ENCODE peak calls at places on chromosomes 6 and 20, in ten cellular contexts. P is T-helper 22 cell; S is CD8-positive, alpha-beta memory T cell; I is DND-41; L is cardiac fibroblast; B is LoVo; O is epithelial cell of esophagus; H is activated T-cell treated with anti-CD3 and anti-CD28 coated beads, Interleukin-2, amount 50 U/mL, for 72 hours; G is AG08396; U is Right ventricle myocardium inferior. T is an unnamed sample.

GRCh38 chr6:132813173-132813856 is 1.1 kb upstream of the RPS12 start:
- DNase-seq in H (peak; percentile 29), O (peak; percentile 57), P (no peak), I (peak; percentile 48), U (peak; percentile 72), G (no peak), L (peak; percentile 51), S (peak; percentile 60), B (peak; percentile 24), T (no peak)

GRCh38 chr6:109610555-109610954 is 80.4 kb downstream of the AK9 start:
- DNase-seq in U (no peak), H (no peak), B (no peak), S (no peak), I (no peak), G (no peak), L (peak; percentile 5), O (no peak), P (no peak), T (no peak)

GRCh38 chr6:52024451-52025068 is 62.9 kb downstream of the PKHD1 start:
- DNase-seq in I (no peak), H (no peak), S (no peak), P (no peak), B (no peak), L (no peak), U (no peak), G (no peak), O (no peak), T (no peak)

GRCh38 chr6:35360349-35361138 is 18.2 kb downstream of the PPARD start:
- DNase-seq in I (no peak), H (no peak), U (no peak), O (peak; percentile 85), S (no peak), B (no peak), L (peak; percentile 40), G (no peak), P (no peak), T (peak; percentile 73)

GRCh38 chr6:167317172-167317571 is 7.7 kb upstream of the TTLL2 start:
- DNase-seq in U (no peak), B (no peak), I (no peak), P (no peak), G (no peak), O (no peak), S (no peak), L (no peak), H (no peak), T (peak; percentile 48)

GRCh38 chr20:64038579-64039292 is 2.8 kb downstream of the C20orf204 start:
- DNase-seq in P (peak; percentile 51), L (peak; percentile 76), I (peak; percentile 90), O (peak; percentile 85), B (peak; percentile 72), U (peak; percentile 89), G (peak; percentile 89), S (peak; percentile 82), H (peak; percentile 88), T (peak; percentile 99)

GRCh38 chr20:57996936-57997629 is 231.4 kb downstream of the ANKRD60 start:
- DNase-seq in I (no peak), P (no peak), G (no peak), B (peak; percentile 12), S (no peak), U (no peak), L (peak; percentile 13), H (no peak), O (peak; percentile 52), T (no peak)

GRCh38 chr20:14062786-14063185 is 67.5 kb downstream of the MACROD2 start:
- DNase-seq in G (peak; percentile 7), B (no peak), P (no peak), I (no peak), H (no peak), O (peak; percentile 8), S (no peak), U (no peak), L (no peak), T (no peak)

GRCh38 chr6:39327516-39327915 is 5.0 kb upstream of the KCNK16 start:
- DNase-seq in O (no peak), L (no peak), P (no peak), U (no peak), S (no peak), I (no peak), G (no peak), H (no peak), B (no peak), T (no peak)

GRCh38 chr6:29676981-29677601 is 3.9 kb downstream of the ZFP57 start:
- DNase-seq in O (peak; percentile 71), U (no peak), B (no peak), G (no peak), L (peak; percentile 15), P (no peak), I (no peak), H (no peak), S (no peak), T (no peak)

GRCh38 chr20:43904195-43904594 is 10.5 kb upstream of the TOX2 start:
- DNase-seq in I (no peak), O (no peak), L (no peak), P (no peak), H (no peak), B (no peak), S (no peak), G (no peak), U (no peak), T (peak; percentile 53)

GRCh38 chr6:148203281-148203925 is 139.2 kb upstream of the SASH1 start:
- DNase-seq in I (no peak), O (no peak), S (no peak), P (no peak), B (no peak), L (peak; percentile 8), G (peak; percentile 53), U (no peak), H (no peak), T (no peak)

GRCh38 chr6:69719602-69720193 is 77.1 kb downstream of the LMBRD1 start:
- DNase-seq in S (no peak), G (peak; percentile 8), O (peak; percentile 43), H (no peak), B (no peak), P (no peak), U (no peak), I (no peak), L (peak; percentile 53), T (no peak)

GRCh38 chr6:151095538-151096254 is 144.1 kb upstream of the AKAP12 start:
- DNase-seq in U (no peak), B (no peak), L (no peak), P (no peak), O (no peak), G (no peak), S (no peak), H (no peak), I (no peak), T (no peak)

GRCh38 chr6:3456395-3456767 is 469 bp downstream of the SLC22A23 start:
- DNase-seq in G (no peak), S (no peak), O (no peak), L (no peak), I (no peak), B (no peak), P (no peak), H (no peak), U (no peak), T (no peak)

GRCh38 chr6:79627422-79627821 is 3.7 kb upstream of the SH3BGRL2 start:
- DNase-seq in I (no peak), B (no peak), L (no peak), O (no peak), P (no peak), U (no peak), S (no peak), H (no peak), G (no peak), T (no peak)

GRCh38 chr20:63355781-63356295 is 5.3 kb downstream of the CHRNA4 start:
- DNase-seq in S (no peak), L (no peak), O (no peak), B (no peak), H (no peak), U (peak; percentile 47), G (no peak), P (no peak), I (no peak), T (no peak)

GRCh38 chr6:70857387-70858077 is 99.3 kb downstream of the B3GAT2 start:
- DNase-seq in O (no peak), H (no peak), G (no peak), S (no peak), B (no peak), I (no peak), U (no peak), P (no peak), L (no peak), T (no peak)

GRCh38 chr6:109623288-109623687 is 67.7 kb downstream of the AK9 start:
- DNase-seq in I (no peak), G (no peak), L (no peak), P (no peak), O (peak; percentile 2), H (no peak), B (no peak), S (no peak), U (no peak), T (no peak)

GRCh38 chr6:170404036-170404435 is 97.5 kb downstream of the FAM120B start:
- DNase-seq in U (no peak), P (no peak), L (peak; percentile 20), S (no peak), H (no peak), I (no peak), G (no peak), O (no peak), B (no peak), T (no peak)